ENCODE peak calls at places on chromosomes 16 and 17, in nine cellular contexts. One of them, this sample, is unnamed.

GRCh38 chr17:3693829-3694231 is 2.1 kb downstream of the P2RX5 start:
- DNase-seq in lung: no peak
- DNase-seq in Karpas-422: peak
- DNase-seq in substantia nigra: no peak
- DNase-seq in mucosa of descending colon: no peak
- DNase-seq in H9: no peak
- DNase-seq in AG10803: no peak
- DNase-seq in activated CD8-positive, alpha-beta memory T cell treated with anti-CD3 and anti-CD28 coated beads for 4 hours: no peak
- DNase-seq in Panc1: no peak
- DNase-seq in this sample: no peak

GRCh38 chr16:34050787-34051320 is 591.4 kb downstream of the TP53TG3F start:
- DNase-seq in lung: no peak
- DNase-seq in Karpas-422: no peak
- DNase-seq in substantia nigra: no peak
- DNase-seq in mucosa of descending colon: no peak
- DNase-seq in H9: no peak
- DNase-seq in AG10803: no peak
- DNase-seq in activated CD8-positive, alpha-beta memory T cell treated with anti-CD3 and anti-CD28 coated beads for 4 hours: no peak
- DNase-seq in Panc1: no peak
- DNase-seq in this sample: no peak

GRCh38 chr16:17780181-17780580 is 309.4 kb upstream of the XYLT1 start:
- DNase-seq in lung: no peak
- DNase-seq in Karpas-422: no peak
- DNase-seq in substantia nigra: no peak
- DNase-seq in mucosa of descending colon: no peak
- DNase-seq in H9: no peak
- DNase-seq in AG10803: no peak
- DNase-seq in activated CD8-positive, alpha-beta memory T cell treated with anti-CD3 and anti-CD28 coated beads for 4 hours: no peak
- DNase-seq in Panc1: no peak
- DNase-seq in this sample: peak

GRCh38 chr16:9797306-9797705 is 384.9 kb downstream of the GRIN2A start:
- DNase-seq in lung: no peak
- DNase-seq in Karpas-422: no peak
- DNase-seq in substantia nigra: no peak
- DNase-seq in mucosa of descending colon: no peak
- DNase-seq in H9: no peak
- DNase-seq in AG10803: peak
- DNase-seq in activated CD8-positive, alpha-beta memory T cell treated with anti-CD3 and anti-CD28 coated beads for 4 hours: no peak
- DNase-seq in Panc1: peak
- DNase-seq in this sample: peak

GRCh38 chr16:50067290-50067853 is 1.6 kb downstream of the HEATR3 start:
- DNase-seq in lung: no peak
- DNase-seq in Karpas-422: peak
- DNase-seq in substantia nigra: no peak
- DNase-seq in mucosa of descending colon: peak
- DNase-seq in H9: no peak
- DNase-seq in AG10803: peak
- DNase-seq in activated CD8-positive, alpha-beta memory T cell treated with anti-CD3 and anti-CD28 coated beads for 4 hours: no peak
- DNase-seq in Panc1: no peak
- DNase-seq in this sample: peak

GRCh38 chr17:51733166-51733565 is 425.3 kb downstream of the CA10 start:
- DNase-seq in lung: no peak
- DNase-seq in Karpas-422: no peak
- DNase-seq in substantia nigra: no peak
- DNase-seq in mucosa of descending colon: no peak
- DNase-seq in H9: no peak
- DNase-seq in AG10803: no peak
- DNase-seq in activated CD8-positive, alpha-beta memory T cell treated with anti-CD3 and anti-CD28 coated beads for 4 hours: no peak
- DNase-seq in Panc1: no peak
- DNase-seq in this sample: no peak

GRCh38 chr16:17412221-17412620 is 58.5 kb downstream of the XYLT1 start:
- DNase-seq in lung: no peak
- DNase-seq in Karpas-422: no peak
- DNase-seq in substantia nigra: no peak
- DNase-seq in mucosa of descending colon: no peak
- DNase-seq in H9: no peak
- DNase-seq in AG10803: peak
- DNase-seq in activated CD8-positive, alpha-beta memory T cell treated with anti-CD3 and anti-CD28 coated beads for 4 hours: no peak
- DNase-seq in Panc1: no peak
- DNase-seq in this sample: peak

GRCh38 chr16:57471852-57472664 is 9.6 kb downstream of the POLR2C start:
- DNase-seq in lung: no peak
- DNase-seq in Karpas-422: no peak
- DNase-seq in substantia nigra: no peak
- DNase-seq in mucosa of descending colon: peak
- DNase-seq in H9: peak
- DNase-seq in AG10803: no peak
- DNase-seq in activated CD8-positive, alpha-beta memory T cell treated with anti-CD3 and anti-CD28 coated beads for 4 hours: no peak
- DNase-seq in Panc1: no peak
- DNase-seq in this sample: no peak

GRCh38 chr16:84675423-84675822 is 24.4 kb upstream of the USP10 start:
- DNase-seq in lung: no peak
- DNase-seq in Karpas-422: no peak
- DNase-seq in substantia nigra: no peak
- DNase-seq in mucosa of descending colon: no peak
- DNase-seq in H9: no peak
- DNase-seq in AG10803: no peak
- DNase-seq in activated CD8-positive, alpha-beta memory T cell treated with anti-CD3 and anti-CD28 coated beads for 4 hours: no peak
- DNase-seq in Panc1: no peak
- DNase-seq in this sample: no peak

GRCh38 chr17:43702636-43703035 is 40.9 kb upstream of the MEOX1 start:
- DNase-seq in lung: no peak
- DNase-seq in Karpas-422: peak
- DNase-seq in substantia nigra: no peak
- DNase-seq in mucosa of descending colon: no peak
- DNase-seq in H9: peak
- DNase-seq in AG10803: no peak
- DNase-seq in activated CD8-positive, alpha-beta memory T cell treated with anti-CD3 and anti-CD28 coated beads for 4 hours: no peak
- DNase-seq in Panc1: no peak
- DNase-seq in this sample: no peak

GRCh38 chr16:50806099-50807062 is 64.5 kb downstream of the CYLD start:
- DNase-seq in lung: peak
- DNase-seq in Karpas-422: peak
- DNase-seq in substantia nigra: peak
- DNase-seq in mucosa of descending colon: peak
- DNase-seq in H9: peak
- DNase-seq in AG10803: peak
- DNase-seq in activated CD8-positive, alpha-beta memory T cell treated with anti-CD3 and anti-CD28 coated beads for 4 hours: peak
- DNase-seq in Panc1: peak
- DNase-seq in this sample: peak

GRCh38 chr17:41659813-41660212 is 28.9 kb upstream of the EIF1 start:
- DNase-seq in lung: no peak
- DNase-seq in Karpas-422: no peak
- DNase-seq in substantia nigra: no peak
- DNase-seq in mucosa of descending colon: no peak
- DNase-seq in H9: no peak
- DNase-seq in AG10803: no peak
- DNase-seq in activated CD8-positive, alpha-beta memory T cell treated with anti-CD3 and anti-CD28 coated beads for 4 hours: no peak
- DNase-seq in Panc1: no peak
- DNase-seq in this sample: no peak

GRCh38 chr17:76714822-76715461 is 4.2 kb upstream of the MXRA7 start:
- DNase-seq in lung: peak
- DNase-seq in Karpas-422: peak
- DNase-seq in substantia nigra: no peak
- DNase-seq in mucosa of descending colon: peak
- DNase-seq in H9: peak
- DNase-seq in AG10803: peak
- DNase-seq in activated CD8-positive, alpha-beta memory T cell treated with anti-CD3 and anti-CD28 coated beads for 4 hours: peak
- DNase-seq in Panc1: no peak
- DNase-seq in this sample: peak